ENCODE peak calls at places on chromosome 14, in four cellular contexts. A is tibial artery, Q is astrocyte, N is cardiac muscle cell. P is an unnamed sample.
A peak's percentile ranks its signal among the peaks of the same experiment; 100 is the strongest.

GRCh38 chr14:67704484-67705089 is 2.9 kb downstream of the RDH12 start:
- DNase-seq in A (no peak), Q (peak; percentile 12), N (peak; percentile 74), P (peak; percentile 77)

GRCh38 chr14:55301722-55302121 is 30.5 kb downstream of the FBXO34 start:
- DNase-seq in A (no peak), Q (peak; percentile 63), N (peak; percentile 38), P (no peak)

GRCh38 chr14:101071493-101071891 is 168.0 kb upstream of the RTL1 start:
- DNase-seq in A (no peak), Q (no peak), N (no peak), P (no peak)

GRCh38 chr14:101024686-101025085 is 121.2 kb upstream of the RTL1 start:
- DNase-seq in A (peak; percentile 19), Q (no peak), N (no peak), P (no peak)

GRCh38 chr14:100304825-100305445 is 1.3 kb downstream of the SLC25A29 start:
- DNase-seq in A (no peak), Q (peak; percentile 39), N (peak; percentile 38), P (peak; percentile 89)

GRCh38 chr14:22002860-22003284 is 329.3 kb upstream of the OR4E1 start:
- DNase-seq in A (no peak), Q (no peak), N (no peak), P (peak; percentile 46)

GRCh38 chr14:52011557-52011956 is 22.2 kb downstream of the RTRAF start:
- DNase-seq in A (no peak), Q (no peak), N (no peak), P (no peak)

GRCh38 chr14:69183735-69184134 is 7.6 kb upstream of the EXD2 start:
- DNase-seq in A (no peak), Q (no peak), N (peak; percentile 3), P (peak; percentile 72)

GRCh38 chr14:75126121-75126544 is 715 bp downstream of the NEK9 start:
- DNase-seq in A (no peak), Q (no peak), N (no peak), P (peak; percentile 38)

GRCh38 chr14:88616697-88617096 is 53.9 kb downstream of the ZC3H14 start:
- DNase-seq in A (no peak), Q (no peak), N (no peak), P (no peak)

GRCh38 chr14:96164861-96165490 is 39.7 kb upstream of the BDKRB2 start:
- DNase-seq in A (no peak), Q (no peak), N (no peak), P (no peak)

GRCh38 chr14:89298056-89298834 is 118.8 kb downstream of the FOXN3 start:
- DNase-seq in A (no peak), Q (no peak), N (no peak), P (no peak)

GRCh38 chr14:68583527-68584275 is 209.2 kb downstream of the ZFP36L1 start:
- DNase-seq in A (peak; percentile 65), Q (no peak), N (no peak), P (no peak)

GRCh38 chr14:105299654-105300541 is 903 bp downstream of the BRF1 start:
- DNase-seq in A (no peak), Q (no peak), N (no peak), P (peak; percentile 67)

GRCh38 chr14:55721353-55721752 is 141.3 kb downstream of the KTN1 start:
- DNase-seq in A (no peak), Q (peak; percentile 98), N (peak; percentile 96), P (no peak)

GRCh38 chr14:99941211-99941610 is 124.0 kb upstream of the EVL start:
- DNase-seq in A (no peak), Q (no peak), N (no peak), P (no peak)

GRCh38 chr14:73786942-73787759 is 64.5 kb upstream of the PTGR2 start:
- DNase-seq in A (peak; percentile 85), Q (no peak), N (peak; percentile 58), P (peak; percentile 86)

GRCh38 chr14:104665092-104665662 is 24.2 kb upstream of the INF2 start:
- DNase-seq in A (no peak), Q (no peak), N (peak; percentile 40), P (no peak)

GRCh38 chr14:28779416-28779941 is 12.9 kb downstream of the FOXG1 start:
- DNase-seq in A (no peak), Q (no peak), N (no peak), P (no peak)

GRCh38 chr14:28780843-28781503 is 14.4 kb downstream of the FOXG1 start:
- DNase-seq in A (no peak), Q (no peak), N (no peak), P (no peak)

GRCh38 chr14:28783593-28784143 is 17.1 kb downstream of the FOXG1 start:
- DNase-seq in A (no peak), Q (no peak), N (no peak), P (no peak)

GRCh38 chr14:28784262-28785021 is 17.9 kb downstream of the FOXG1 start:
- DNase-seq in A (no peak), Q (no peak), N (no peak), P (peak; percentile 35)

GRCh38 chr14:28785096-28785952 is 18.7 kb downstream of the FOXG1 start:
- DNase-seq in A (no peak), Q (no peak), N (peak; percentile 24), P (peak; percentile 71)
- H3K27me3 ChIP-seq in A (no peaks in the 10 kb centered on the region), Q (peaks cover 34% of the 10 kb centered on the region), N (peaks cover 99% of the 10 kb centered on the region), P (peaks cover 60% of the 10 kb centered on the region)

GRCh38 chr14:32457213-32457920 is 128.3 kb downstream of the AKAP6 start:
- DNase-seq in A (no peak), Q (peak; percentile 42), N (peak; percentile 87), P (no peak)

GRCh38 chr14:32449640-32450039 is 120.5 kb downstream of the AKAP6 start:
- DNase-seq in A (no peak), Q (no peak), N (no peak), P (no peak)

GRCh38 chr14:32458720-32459119 is 129.6 kb downstream of the AKAP6 start:
- DNase-seq in A (no peak), Q (no peak), N (no peak), P (no peak)

GRCh38 chr14:32450919-32451675 is 122.0 kb downstream of the AKAP6 start:
- DNase-seq in A (no peak), Q (no peak), N (peak; percentile 22), P (no peak)

GRCh38 chr14:32453857-32454810 is 125.0 kb downstream of the AKAP6 start:
- DNase-seq in A (no peak), Q (no peak), N (no peak), P (no peak)
- H3K36me3 ChIP-seq in A (no peaks in the 10 kb centered on the region), Q (no peaks in the 10 kb centered on the region), N (no peaks in the 10 kb centered on the region), P (no peaks in the 10 kb centered on the region)

GRCh38 chr14:61145903-61146411 is 135.2 kb downstream of the TMEM30B start:
- DNase-seq in A (no peak), Q (peak; percentile 92), N (peak; percentile 67), P (no peak)

GRCh38 chr14:61147898-61148549 is 133.1 kb downstream of the TMEM30B start:
- DNase-seq in A (no peak), Q (peak; percentile 100), N (peak; percentile 94), P (no peak)

GRCh38 chr14:61147369-61147897 is 133.7 kb downstream of the TMEM30B start:
- DNase-seq in A (no peak), Q (peak; percentile 81), N (peak; percentile 50), P (no peak)

GRCh38 chr14:61146896-61147295 is 134.2 kb downstream of the TMEM30B start:
- DNase-seq in A (no peak), Q (no peak), N (no peak), P (no peak)

DNA sequence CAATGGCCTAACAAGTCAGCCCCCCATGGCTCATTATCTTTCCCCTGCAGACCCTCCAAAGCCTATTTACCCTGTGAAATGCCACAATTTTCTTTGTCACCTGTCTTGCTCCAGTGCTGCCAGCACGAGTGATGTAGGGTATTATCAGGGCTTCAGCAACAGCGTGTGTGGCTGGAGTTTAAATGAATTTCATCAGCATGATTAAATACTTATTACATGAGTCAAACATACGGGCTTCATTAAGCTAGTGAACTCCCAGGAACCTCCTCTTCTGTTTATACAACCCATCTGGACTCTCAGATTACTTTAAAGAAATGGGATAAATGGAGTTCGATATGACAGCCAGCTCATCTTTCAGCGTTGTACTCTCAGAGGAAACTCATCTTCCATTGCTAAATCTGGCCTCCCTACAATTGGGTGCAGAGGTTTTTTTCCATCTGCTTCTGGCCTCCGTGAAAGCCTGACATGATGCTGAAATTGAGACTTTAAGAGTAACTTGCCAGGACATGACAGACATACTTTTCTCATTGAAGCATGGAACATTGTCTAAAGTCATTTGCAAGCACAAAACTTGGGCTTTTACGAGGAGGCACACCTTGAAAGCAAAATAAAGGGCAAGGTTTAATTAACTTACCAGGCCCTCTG is 135.8 kb downstream of the TMEM30B start:
- DNase-seq in A (no peak), Q (peak; percentile 97), N (peak; percentile 87), P (no peak)
- H3K4me3 ChIP-seq in A (no peak overlapping the region), Q (no peak overlapping the region), N (no peak overlapping the region), P (no peak overlapping the region)

GRCh38 chr14:23364164-23364571 is 804 bp downstream of the EFS start:
- DNase-seq in A (peak; percentile 88), Q (peak; percentile 4), N (no peak), P (peak; percentile 67)
- H3K27me3 ChIP-seq in A (no peaks in the 10 kb centered on the region), Q (no peaks in the 10 kb centered on the region), N (no peaks in the 10 kb centered on the region), P (peaks cover 9% of the 10 kb centered on the region)

GRCh38 chr14:58227096-58227819 is 17.4 kb upstream of the PSMA3 start:
- DNase-seq in A (no peak), Q (no peak), N (no peak), P (no peak)
- H3K36me3 ChIP-seq in A (peaks cover 60% of the 10 kb centered on the region), Q (peaks cover 11% of the 10 kb centered on the region), N (peaks cover 30% of the 10 kb centered on the region), P (no peaks in the 10 kb centered on the region)

P was measured in H7.